ENCODE peak calls at places on chromosomes 13 and 19, in eight cellular contexts. K, Q, U, C, G, L, B and P are unnamed samples.

GRCh38 chr19:5052515-5052914 is 83.6 kb downstream of the KDM4B start:
- DNase-seq in K (no peak), U (no peak), B (no peak), C (no peak), L (no peak), G (no peak), Q (no peak), P (no peak)

GRCh38 chr13:42740753-42741152 is 40.6 kb upstream of the FAM216B start:
- DNase-seq in U (no peak), B (no peak), C (no peak), L (peak; percentile 66), Q (peak; percentile 84), G (no peak), K (peak; percentile 74), P (peak; percentile 45)

GRCh38 chr13:96835591-96835990 is 158.7 kb downstream of the OXGR1 start:
- DNase-seq in Q (no peak), U (no peak), L (no peak), B (no peak), K (no peak), C (no peak), G (no peak), P (no peak)

GRCh38 chr19:13234518-13234917 is 84.3 kb downstream of the IER2 start:
- DNase-seq in C (no peak), U (peak; percentile 89), L (no peak), B (peak; percentile 83), G (no peak), K (peak; percentile 66), Q (no peak), P (peak; percentile 83)

GRCh38 chr13:95902736-95903135 is 150.5 kb downstream of the UGGT2 start:
- DNase-seq in U (no peak), G (no peak), Q (peak; percentile 34), C (no peak), B (no peak), K (no peak), L (no peak), P (no peak)

GRCh38 chr13:33466262-33466661 is 180.7 kb upstream of the STARD13 start:
- DNase-seq in Q (peak; percentile 13), L (no peak), C (no peak), B (no peak), K (no peak), G (no peak), U (no peak), P (no peak)

GRCh38 chr13:45327253-45327954 is 13.6 kb downstream of the TPT1 start:
- DNase-seq in Q (no peak), G (no peak), K (peak; percentile 3), L (no peak), B (no peak), C (no peak), U (no peak), P (no peak)

GRCh38 chr13:97214921-97215320 is 7.2 kb upstream of the MBNL2 start:
- DNase-seq in B (no peak), K (no peak), G (no peak), U (no peak), C (no peak), Q (no peak), L (no peak), P (no peak)

GRCh38 chr13:107459430-107459829 is 755.9 kb downstream of the LIG4 start:
- DNase-seq in G (no peak), L (no peak), B (no peak), U (no peak), K (no peak), C (no peak), Q (peak; percentile 97), P (no peak)

GRCh38 chr19:4803736-4804695 is 12.5 kb downstream of the FEM1A start:
- DNase-seq in K (peak; percentile 75), U (peak; percentile 81), B (peak; percentile 72), C (no peak), G (peak; percentile 34), Q (peak; percentile 47), L (peak; percentile 83), P (peak; percentile 55)

GRCh38 chr19:17450264-17451075 is 2.0 kb upstream of the TMEM221 start:
- DNase-seq in C (no peak), L (no peak), B (no peak), U (no peak), G (no peak), K (no peak), Q (no peak), P (no peak)

GRCh38 chr19:5050016-5050656 is 81.2 kb downstream of the KDM4B start:
- DNase-seq in B (no peak), K (peak; percentile 51), C (no peak), U (no peak), L (no peak), Q (no peak), G (no peak), P (no peak)

GRCh38 chr19:28065026-28065425 is 1147.9 kb downstream of the UQCRFS1 start:
- DNase-seq in U (no peak), G (no peak), L (no peak), K (no peak), B (no peak), C (no peak), Q (peak; percentile 1), P (no peak)

GRCh38 chr13:52723181-52723580 is 16.4 kb downstream of the CNMD start:
- DNase-seq in G (no peak), Q (no peak), L (no peak), C (no peak), B (no peak), K (no peak), U (no peak), P (no peak)

GRCh38 chr19:3818479-3818878 is 32.3 kb upstream of the MATK start:
- DNase-seq in K (no peak), L (no peak), Q (peak; percentile 17), U (no peak), B (no peak), C (peak; percentile 10), G (no peak), P (no peak)

GRCh38 chr19:31340059-31341025 is 8.9 kb downstream of the TSHZ3 start:
- DNase-seq in U (no peak), G (no peak), K (peak; percentile 4), L (no peak), C (no peak), Q (peak; percentile 35), B (peak; percentile 63), P (no peak)

GRCh38 chr13:91141619-91142061 is 205.8 kb upstream of the MIR17HG start:
- DNase-seq in B (no peak), C (no peak), L (no peak), U (no peak), Q (no peak), K (peak; percentile 46), G (no peak), P (no peak)

GRCh38 chr19:37594982-37595382 is 306 bp downstream of the ZNF540 start:
- DNase-seq in L (peak; percentile 84), Q (peak; percentile 65), K (peak; percentile 89), G (peak; percentile 38), U (peak; percentile 85), B (peak; percentile 85), C (no peak), P (peak; percentile 68)